ENCODE peak calls at places on chromosomes 11 and 22, in five cellular contexts. W is K562, C is transverse colon, L is body of pancreas, Q is IMR-90. B is an unnamed sample.

GRCh38 chr11:70503878-70504240 is 105.5 kb downstream of the CTTN start:
- DNase-seq in C (peak; percentile 21), W (peak; percentile 26), Q (no peak), L (no peak), B (no peak)

GRCh38 chr11:103624708-103625623 is 411.5 kb upstream of the DDI1 start:
- DNase-seq in Q (peak; percentile 98), W (no peak), L (no peak), C (no peak), B (no peak)

GRCh38 chr11:123509737-123510578 is 79.9 kb downstream of the GRAMD1B start:
- DNase-seq in W (no peak), C (no peak), L (peak; percentile 28), Q (peak; percentile 91), B (peak; percentile 78)

GRCh38 chr22:43923631-43924548 is at the start of gene PNPLA3:
- DNase-seq in Q (peak; percentile 81), W (peak; percentile 96), C (peak; percentile 87), L (peak; percentile 87), B (peak; percentile 91)

GRCh38 chr11:17634776-17635550 is 84.4 kb upstream of the MYOD1 start:
- DNase-seq in C (no peak), Q (no peak), L (no peak), W (peak; percentile 7), B (no peak)

GRCh38 chr11:111871693-111872161 is 346 bp upstream of the ALG9 start:
- DNase-seq in Q (no peak), L (no peak), W (no peak), C (no peak), B (no peak)

GRCh38 chr11:80320765-80321164 is 879.9 kb upstream of the TENM4 start:
- DNase-seq in Q (no peak), C (no peak), L (no peak), W (no peak), B (no peak)

GRCh38 chr11:69636512-69636866 is 4.5 kb upstream of the CCND1 start:
- DNase-seq in W (no peak), Q (peak; percentile 90), C (peak; percentile 73), L (peak; percentile 76), B (peak; percentile 83)

GRCh38 chr11:76783294-76783900 is at the start of gene TSKU:
- DNase-seq in W (no peak), L (peak; percentile 36), Q (no peak), C (no peak), B (no peak)

GRCh38 chr11:8333431-8334401 is 70.0 kb upstream of the LMO1 start:
- DNase-seq in C (no peak), Q (no peak), L (no peak), W (no peak), B (peak; percentile 16)

GRCh38 chr22:37365950-37366349 is 61.3 kb downstream of the ELFN2 start:
- DNase-seq in L (no peak), W (no peak), Q (no peak), C (no peak), B (no peak)

GRCh38 chr11:11813288-11813962 is 28.3 kb upstream of the USP47 start:
- DNase-seq in Q (peak; percentile 97), L (peak; percentile 63), C (peak; percentile 24), W (no peak), B (no peak)

GRCh38 chr11:69013009-69013951 is at the start of gene MRGPRF:
- DNase-seq in Q (peak; percentile 91), C (peak; percentile 87), W (peak; percentile 30), L (peak; percentile 62), B (peak; percentile 39)

GRCh38 chr11:32374261-32374711 is 61.1 kb downstream of the WT1 start:
- DNase-seq in L (no peak), Q (peak; percentile 15), W (peak; percentile 75), C (peak; percentile 48), B (peak; percentile 19)

GRCh38 chr22:25420471-25420924 is 144.0 kb upstream of the GRK3 start:
- DNase-seq in Q (no peak), L (no peak), C (no peak), W (no peak), B (no peak)

GRCh38 chr11:28674432-28675076 is 566.4 kb downstream of the METTL15 start:
- DNase-seq in W (no peak), C (no peak), Q (peak; percentile 67), L (no peak), B (no peak)

GRCh38 chr11:73156114-73156513 is 14.0 kb upstream of the FCHSD2 start:
- DNase-seq in L (no peak), Q (no peak), C (no peak), W (no peak), B (no peak)

GRCh38 chr11:17774232-17775034 is 39.9 kb downstream of the KCNC1 start:
- DNase-seq in Q (no peak), C (no peak), W (no peak), L (no peak), B (no peak)

GRCh38 chr11:42315267-42315666 is 855.8 kb upstream of the LRRC4C start:
- DNase-seq in C (no peak), W (no peak), Q (no peak), L (no peak), B (no peak)

GRCh38 chr11:75697906-75698563 is 19.6 kb upstream of the MOGAT2 start:
- DNase-seq in W (no peak), L (no peak), C (no peak), Q (no peak), B (no peak)

GRCh38 chr11:12050470-12050891 is 42.1 kb upstream of the DKK3 start:
- DNase-seq in W (no peak), L (peak; percentile 60), Q (no peak), C (no peak), B (peak; percentile 65)

GRCh38 chr11:119479685-119480275 is 56.8 kb upstream of the THY1 start:
- DNase-seq in W (peak; percentile 72), L (no peak), Q (peak; percentile 65), C (no peak), B (no peak)

GRCh38 chr22:45268958-45269844 is 15.5 kb upstream of the UPK3A start:
- DNase-seq in L (peak; percentile 90), Q (peak; percentile 53), W (peak; percentile 87), C (peak; percentile 91), B (peak; percentile 82)
- TF ChIP-seq POLR2A in L (no peak), Q (no peak), W (no peak), C (peak; percentile 48), B (no peak)

DNA sequence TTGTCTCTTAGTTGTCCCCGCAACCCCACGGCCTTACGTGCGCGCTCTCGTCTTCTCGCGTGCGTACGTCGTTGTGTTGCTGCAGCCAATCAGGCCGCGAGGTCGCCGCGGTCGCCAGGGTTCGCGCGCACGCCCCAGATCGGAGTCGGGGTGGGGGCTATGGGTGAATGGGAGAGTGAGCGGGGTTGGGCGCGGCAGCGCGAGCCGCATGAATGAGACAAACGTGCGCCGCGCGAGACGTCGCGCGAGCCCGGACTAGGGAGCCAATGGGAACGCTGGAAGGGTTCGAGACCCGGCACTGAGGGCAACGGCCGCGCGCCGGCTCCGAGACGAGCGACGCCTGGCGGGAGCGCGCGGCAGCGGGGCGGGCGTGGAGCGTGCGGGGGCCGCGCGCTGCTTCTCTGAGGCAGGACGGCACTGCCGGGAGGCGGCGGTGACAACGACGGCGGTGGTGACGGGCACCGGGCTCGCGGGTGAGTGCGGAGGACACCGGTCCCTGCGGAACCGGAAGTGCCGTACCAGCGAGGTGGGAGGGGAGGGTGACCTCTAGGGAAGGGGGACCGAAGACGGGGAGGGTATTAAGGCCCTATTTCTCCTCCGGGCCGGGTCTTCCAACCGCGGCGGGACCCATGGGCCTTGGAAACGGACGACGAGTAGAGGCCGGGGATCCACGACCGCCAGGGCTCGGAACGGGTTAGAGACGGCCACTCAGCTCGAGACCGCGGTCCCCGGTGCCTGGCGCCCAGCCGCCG is at the start of gene ZDHHC5:
- DNase-seq in W (peak; percentile 98), L (peak; percentile 98), Q (peak; percentile 100), C (peak; percentile 99), B (peak; percentile 100)
- TF ChIP-seq CTCF in W (peak; percentile 59), L (peak; percentile 30), Q (peak; percentile 57), C (peak; percentile 41), B (no peak)

DNA sequence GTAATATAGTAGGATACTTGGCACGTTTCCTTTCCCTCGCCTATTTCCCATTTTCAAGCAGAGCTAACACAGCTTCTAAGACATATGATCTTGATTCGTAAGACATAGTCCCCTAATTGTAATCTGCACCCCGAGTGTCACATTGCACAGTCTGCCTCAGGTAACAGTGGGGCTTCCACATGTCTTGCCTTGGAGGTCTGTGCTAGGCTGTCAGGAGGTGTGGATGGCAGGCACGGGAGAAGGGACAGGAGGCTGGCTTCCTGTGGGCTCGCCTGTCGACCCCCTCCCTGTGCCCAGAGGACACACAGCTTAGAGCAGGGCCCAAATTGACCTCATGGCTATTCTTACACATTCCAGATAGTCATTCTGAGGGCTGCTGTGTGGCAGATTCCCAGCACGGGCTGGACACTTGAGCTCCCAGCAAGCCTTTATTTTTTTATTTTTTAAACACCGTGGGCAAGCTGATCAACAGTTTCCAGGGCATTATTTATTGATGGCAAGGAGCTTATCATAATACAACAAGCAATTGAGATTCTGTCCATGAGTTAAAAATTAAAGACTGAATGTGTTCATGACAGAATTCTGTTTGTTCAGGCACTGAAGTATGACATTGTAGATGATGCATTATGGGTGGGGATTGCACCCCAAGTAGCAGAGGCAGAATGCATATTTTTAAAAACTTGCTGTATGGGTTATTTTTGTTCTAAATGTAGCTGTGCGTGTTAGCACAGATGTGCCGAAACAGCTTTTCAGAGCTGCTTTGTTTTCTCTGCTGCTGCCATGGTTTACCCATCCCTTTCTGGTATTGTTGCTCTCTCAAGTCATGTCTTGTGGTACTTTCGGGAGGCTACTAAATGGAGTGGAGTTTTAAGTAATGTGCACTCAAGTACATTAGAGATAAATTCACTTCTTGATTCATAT is 113.0 kb downstream of the ATXN10 start:
- DNase-seq in L (no peak), C (no peak), W (no peak), Q (no peak), B (no peak)
- TF ChIP-seq POLR2A in L (no peak), C (no peak), W (no peak), Q (no peak), B (no peak)

DNA sequence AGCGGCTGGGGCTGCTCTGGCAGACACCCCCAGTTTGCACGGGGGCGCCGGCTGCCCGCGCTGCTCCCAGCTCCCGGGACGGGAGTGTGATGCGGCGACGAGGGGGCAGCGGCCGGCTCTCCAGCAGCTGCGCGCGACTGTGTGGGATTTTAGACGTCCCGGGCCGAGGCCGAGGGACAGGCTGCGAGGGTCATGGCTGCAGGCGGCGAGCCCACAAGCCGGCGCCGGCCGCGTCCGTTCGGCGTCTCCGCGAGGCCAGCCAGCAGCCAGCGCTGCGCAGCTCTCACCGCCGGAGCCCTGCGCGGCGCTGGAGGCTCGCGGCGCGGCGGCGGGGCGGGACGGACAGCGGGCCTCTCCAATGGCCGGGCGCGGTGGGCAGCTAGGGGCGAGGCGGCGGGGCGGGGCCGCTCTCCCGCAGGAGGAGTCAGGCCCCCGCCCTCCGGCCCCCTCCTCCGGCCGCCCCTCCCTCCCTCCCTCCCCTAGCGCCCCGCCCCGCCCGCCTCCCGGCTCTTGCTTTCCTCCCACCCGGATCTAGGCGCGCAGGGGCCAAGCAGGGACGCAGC is at the start of gene FZD4:
- DNase-seq in L (peak; percentile 92), W (peak; percentile 98), Q (peak; percentile 78), C (peak; percentile 93), B (peak; percentile 93)
- TF ChIP-seq CTCF in L (peak; percentile 8), W (peak; percentile 55), Q (peak; percentile 27), C (no peak), B (no peak)

GRCh38 chr11:63838150-63838681 is 694 bp upstream of the MARK2 start:
- DNase-seq in C (peak; percentile 35), L (no peak), Q (no peak), W (no peak), B (no peak)
- TF ChIP-seq POLR2A in C (no peak), L (no peak), Q (no peak), W (no peak), B (no peak)